ENCODE peak calls at places on chromosomes 12 and 14, in seven cellular contexts. One of them, this sample, is unnamed.

GRCh38 chr14:74491952-74492351 is 1.2 kb downstream of the NPC2 start:
- DNase-seq in HCT116: no peak
- DNase-seq in K562: peak
- DNase-seq in HepG2: peak
- DNase-seq in H1: no peak
- DNase-seq in GM12878: no peak
- DNase-seq in SK-N-SH: no peak
- DNase-seq in this sample: no peak

GRCh38 chr12:111105294-111105693 is 184.9 kb upstream of the MYL2 start:
- DNase-seq in HCT116: no peak
- DNase-seq in K562: no peak
- DNase-seq in HepG2: no peak
- DNase-seq in H1: no peak
- DNase-seq in GM12878: no peak
- DNase-seq in SK-N-SH: no peak
- DNase-seq in this sample: no peak

GRCh38 chr14:35403085-35403396 is 1.5 kb downstream of the NFKBIA start:
- DNase-seq in HCT116: no peak
- DNase-seq in K562: no peak
- DNase-seq in HepG2: no peak
- DNase-seq in H1: no peak
- DNase-seq in GM12878: no peak
- DNase-seq in SK-N-SH: no peak
- DNase-seq in this sample: no peak

GRCh38 chr14:102028733-102029132 is 58.1 kb downstream of the HSP90AA1 start:
- DNase-seq in HCT116: no peak
- DNase-seq in K562: no peak
- DNase-seq in HepG2: no peak
- DNase-seq in H1: no peak
- DNase-seq in GM12878: no peak
- DNase-seq in SK-N-SH: no peak
- DNase-seq in this sample: no peak

GRCh38 chr12:100953217-100953616 is 158.6 kb downstream of the ANO4 start:
- DNase-seq in HCT116: no peak
- DNase-seq in K562: no peak
- DNase-seq in HepG2: no peak
- DNase-seq in H1: no peak
- DNase-seq in GM12878: no peak
- DNase-seq in SK-N-SH: no peak
- DNase-seq in this sample: no peak

GRCh38 chr14:68081489-68081888 is 261.9 kb downstream of the RAD51B start:
- DNase-seq in HCT116: no peak
- DNase-seq in K562: no peak
- DNase-seq in HepG2: no peak
- DNase-seq in H1: no peak
- DNase-seq in GM12878: no peak
- DNase-seq in SK-N-SH: no peak
- DNase-seq in this sample: no peak

GRCh38 chr12:66035289-66035961 is 95.1 kb downstream of the LLPH start:
- DNase-seq in HCT116: peak
- DNase-seq in K562: peak
- DNase-seq in HepG2: peak
- DNase-seq in H1: no peak
- DNase-seq in GM12878: no peak
- DNase-seq in SK-N-SH: no peak
- DNase-seq in this sample: no peak

GRCh38 chr14:66045572-66046021 is 440.6 kb upstream of the CCDC196 start:
- DNase-seq in HCT116: no peak
- DNase-seq in K562: no peak
- DNase-seq in HepG2: no peak
- DNase-seq in H1: no peak
- DNase-seq in GM12878: no peak
- DNase-seq in SK-N-SH: no peak
- DNase-seq in this sample: no peak

GRCh38 chr14:100645986-100646314 is 58.7 kb upstream of the BEGAIN start:
- DNase-seq in HCT116: no peak
- DNase-seq in K562: no peak
- DNase-seq in HepG2: no peak
- DNase-seq in H1: no peak
- DNase-seq in GM12878: no peak
- DNase-seq in SK-N-SH: no peak
- DNase-seq in this sample: no peak

GRCh38 chr14:51828017-51828797 is 32.2 kb upstream of the GNG2 start:
- DNase-seq in HCT116: peak
- DNase-seq in K562: no peak
- DNase-seq in HepG2: no peak
- DNase-seq in H1: no peak
- DNase-seq in GM12878: peak
- DNase-seq in SK-N-SH: no peak
- DNase-seq in this sample: no peak

GRCh38 chr12:1474059-1474537 is 120.3 kb downstream of the FBXL14 start:
- DNase-seq in HCT116: peak
- DNase-seq in K562: no peak
- DNase-seq in HepG2: peak
- DNase-seq in H1: no peak
- DNase-seq in GM12878: no peak
- DNase-seq in SK-N-SH: no peak
- DNase-seq in this sample: peak

GRCh38 chr12:64691793-64692583 is 67.2 kb downstream of the GNS start:
- DNase-seq in HCT116: no peak
- DNase-seq in K562: no peak
- DNase-seq in HepG2: no peak
- DNase-seq in H1: no peak
- DNase-seq in GM12878: no peak
- DNase-seq in SK-N-SH: no peak
- DNase-seq in this sample: no peak

GRCh38 chr14:53411110-53411509 is 258.0 kb upstream of the DDHD1 start:
- DNase-seq in HCT116: no peak
- DNase-seq in K562: no peak
- DNase-seq in HepG2: no peak
- DNase-seq in H1: no peak
- DNase-seq in GM12878: no peak
- DNase-seq in SK-N-SH: no peak
- DNase-seq in this sample: no peak

GRCh38 chr12:82896979-82897378 is 210.3 kb downstream of the TMTC2 start:
- DNase-seq in HCT116: peak
- DNase-seq in K562: no peak
- DNase-seq in HepG2: no peak
- DNase-seq in H1: no peak
- DNase-seq in GM12878: no peak
- DNase-seq in SK-N-SH: no peak
- DNase-seq in this sample: no peak

GRCh38 chr12:82461851-82462250 is 103.5 kb downstream of the METTL25 start:
- DNase-seq in HCT116: no peak
- DNase-seq in K562: no peak
- DNase-seq in HepG2: no peak
- DNase-seq in H1: no peak
- DNase-seq in GM12878: no peak
- DNase-seq in SK-N-SH: no peak
- DNase-seq in this sample: no peak

GRCh38 chr14:103058209-103059055 is 1.1 kb upstream of the CDC42BPB start:
- DNase-seq in HCT116: no peak
- DNase-seq in K562: no peak
- DNase-seq in HepG2: no peak
- DNase-seq in H1: no peak
- DNase-seq in GM12878: no peak
- DNase-seq in SK-N-SH: peak
- DNase-seq in this sample: no peak

GRCh38 chr12:75754698-75755097 is 243.3 kb upstream of the KRR1 start:
- DNase-seq in HCT116: no peak
- DNase-seq in K562: no peak
- DNase-seq in HepG2: no peak
- DNase-seq in H1: no peak
- DNase-seq in GM12878: no peak
- DNase-seq in SK-N-SH: no peak
- DNase-seq in this sample: no peak

GRCh38 chr12:124512667-124513296 is 54.6 kb downstream of the NCOR2 start:
- DNase-seq in HCT116: peak
- DNase-seq in K562: peak
- DNase-seq in HepG2: peak
- DNase-seq in H1: peak
- DNase-seq in GM12878: no peak
- DNase-seq in SK-N-SH: peak
- DNase-seq in this sample: no peak

GRCh38 chr12:12282761-12283160 is 15.9 kb upstream of the LRP6 start:
- DNase-seq in HCT116: no peak
- DNase-seq in K562: no peak
- DNase-seq in HepG2: no peak
- DNase-seq in H1: no peak
- DNase-seq in GM12878: no peak
- DNase-seq in SK-N-SH: no peak
- DNase-seq in this sample: no peak

GRCh38 chr12:65779091-65779642 is 45.1 kb upstream of the HMGA2 start:
- DNase-seq in HCT116: peak
- DNase-seq in K562: no peak
- DNase-seq in HepG2: no peak
- DNase-seq in H1: no peak
- DNase-seq in GM12878: no peak
- DNase-seq in SK-N-SH: no peak
- DNase-seq in this sample: peak

GRCh38 chr12:50287271-50287670 is 4.0 kb upstream of the LIMA1 start:
- DNase-seq in HCT116: no peak
- DNase-seq in K562: no peak
- DNase-seq in HepG2: no peak
- DNase-seq in H1: no peak
- DNase-seq in GM12878: no peak
- DNase-seq in SK-N-SH: no peak
- DNase-seq in this sample: no peak
- TF ChIP-seq POLR2AphosphoS5 in HCT116: no peak
- TF ChIP-seq POLR2AphosphoS5 in K562: no peak
- TF ChIP-seq POLR2AphosphoS5 in HepG2: no peak
- TF ChIP-seq POLR2AphosphoS5 in H1: no peak
- TF ChIP-seq POLR2AphosphoS5 in GM12878: no peak
- TF ChIP-seq POLR2AphosphoS5 in SK-N-SH: no peak
- TF ChIP-seq POLR2AphosphoS5 in this sample: no peak

GRCh38 chr14:86955955-86956354 is 1037.0 kb downstream of the GALC start:
- DNase-seq in HCT116: no peak
- DNase-seq in K562: no peak
- DNase-seq in HepG2: no peak
- DNase-seq in H1: no peak
- DNase-seq in GM12878: no peak
- DNase-seq in SK-N-SH: no peak
- DNase-seq in this sample: no peak

DNA sequence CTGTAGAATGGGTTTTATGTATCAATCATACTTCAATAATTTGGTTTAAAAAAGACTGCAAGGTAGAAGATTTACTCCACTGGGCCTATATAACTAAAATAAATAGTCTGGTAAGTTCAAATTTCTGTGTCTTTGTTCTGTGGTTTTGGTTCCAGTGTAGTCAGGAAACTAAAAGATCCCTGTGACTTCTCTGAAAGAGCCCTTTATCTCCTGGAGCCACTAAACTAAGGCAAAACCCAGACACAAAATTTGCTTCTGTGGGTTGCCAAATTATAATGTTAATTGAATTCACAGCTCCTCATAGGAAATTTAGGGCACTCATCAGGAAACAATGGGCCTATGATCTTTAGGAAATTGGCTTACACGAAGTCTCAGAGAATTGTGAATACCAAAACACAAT is 1038.4 kb downstream of the GALC start:
- DNase-seq in HCT116: no peak
- DNase-seq in K562: no peak
- DNase-seq in HepG2: no peak
- DNase-seq in H1: no peak
- DNase-seq in GM12878: no peak
- DNase-seq in SK-N-SH: no peak
- DNase-seq in this sample: no peak
- TF ChIP-seq SIN3A in HCT116: no peak
- TF ChIP-seq SIN3A in K562: no peak
- TF ChIP-seq SIN3A in HepG2: no peak
- TF ChIP-seq SIN3A in H1: no peak
- TF ChIP-seq SIN3A in GM12878: no peak
- TF ChIP-seq SIN3A in SK-N-SH: no peak
- TF ChIP-seq SIN3A in this sample: no peak

GRCh38 chr14:49593016-49593415 is 5.7 kb upstream of the LRR1 start:
- DNase-seq in HCT116: no peak
- DNase-seq in K562: no peak
- DNase-seq in HepG2: no peak
- DNase-seq in H1: no peak
- DNase-seq in GM12878: no peak
- DNase-seq in SK-N-SH: no peak
- DNase-seq in this sample: no peak

GRCh38 chr14:49589387-49589786 is 3.2 kb upstream of the RPS29 start:
- DNase-seq in HCT116: no peak
- DNase-seq in K562: no peak
- DNase-seq in HepG2: no peak
- DNase-seq in H1: no peak
- DNase-seq in GM12878: no peak
- DNase-seq in SK-N-SH: no peak
- DNase-seq in this sample: no peak

GRCh38 chr14:49598182-49598478 is 610 bp upstream of the LRR1 start:
- DNase-seq in HCT116: no peak
- DNase-seq in K562: peak
- DNase-seq in HepG2: no peak
- DNase-seq in H1: no peak
- DNase-seq in GM12878: no peak
- DNase-seq in SK-N-SH: peak
- DNase-seq in this sample: no peak

GRCh38 chr14:49598479-49599301 is at the start of gene LRR1:
- DNase-seq in HCT116: peak
- DNase-seq in K562: peak
- DNase-seq in HepG2: peak
- DNase-seq in H1: peak
- DNase-seq in GM12878: peak
- DNase-seq in SK-N-SH: peak
- DNase-seq in this sample: no peak

GRCh38 chr14:49594347-49595089 is 4.2 kb upstream of the LRR1 start:
- DNase-seq in HCT116: no peak
- DNase-seq in K562: peak
- DNase-seq in HepG2: no peak
- DNase-seq in H1: no peak
- DNase-seq in GM12878: peak
- DNase-seq in SK-N-SH: no peak
- DNase-seq in this sample: no peak
- H3K4me3 ChIP-seq in HCT116: no peak
- H3K4me3 ChIP-seq in K562: no peak
- H3K4me3 ChIP-seq in HepG2: no peak
- H3K4me3 ChIP-seq in H1: no peak
- H3K4me3 ChIP-seq in GM12878: peak
- H3K4me3 ChIP-seq in SK-N-SH: no peak
- H3K4me3 ChIP-seq in this sample: no peak

DNA sequence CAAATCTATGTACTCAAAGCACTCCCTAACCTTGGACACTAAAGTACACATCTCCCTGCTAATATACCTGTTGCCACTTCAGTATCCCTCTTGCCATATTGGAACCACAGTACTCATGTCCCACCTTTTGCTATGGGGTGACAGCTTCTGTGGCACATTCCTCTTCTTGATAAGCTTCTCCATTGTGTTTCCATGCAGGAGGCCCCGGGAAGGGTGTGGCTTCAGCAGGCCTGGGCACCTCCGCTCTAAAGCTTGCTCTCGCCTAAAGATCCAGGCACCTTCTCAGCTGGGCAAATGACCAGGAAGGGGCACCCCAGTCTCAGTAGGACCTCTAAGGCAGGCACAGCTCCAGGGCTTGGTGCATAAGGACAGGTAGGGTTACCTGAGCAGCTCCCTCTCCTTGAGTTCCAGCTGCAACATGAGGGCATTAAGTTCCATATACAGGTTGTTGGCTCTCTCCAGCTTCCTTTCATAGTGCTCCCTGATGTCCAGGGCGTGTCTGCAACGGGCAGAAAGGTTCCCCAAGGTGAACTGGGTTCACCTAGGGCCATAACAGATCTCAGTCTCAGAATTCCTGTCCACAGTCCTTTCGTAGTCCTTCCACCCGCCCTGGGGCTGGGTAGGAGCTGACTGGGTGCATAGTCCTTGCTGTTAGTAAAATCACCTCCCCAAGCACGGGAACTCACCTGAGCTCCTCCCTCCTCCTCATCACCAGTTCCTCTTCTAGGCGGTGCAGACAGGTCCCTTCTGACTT is 15.9 kb downstream of the MAP3K12 start:
- DNase-seq in HCT116: no peak
- DNase-seq in K562: no peak
- DNase-seq in HepG2: no peak
- DNase-seq in H1: no peak
- DNase-seq in GM12878: no peak
- DNase-seq in SK-N-SH: no peak
- DNase-seq in this sample: no peak
- TF ChIP-seq POLR2AphosphoS5 in HCT116: peak
- TF ChIP-seq POLR2AphosphoS5 in K562: peak
- TF ChIP-seq POLR2AphosphoS5 in HepG2: peak
- TF ChIP-seq POLR2AphosphoS5 in H1: peak
- TF ChIP-seq POLR2AphosphoS5 in GM12878: peak
- TF ChIP-seq POLR2AphosphoS5 in SK-N-SH: peak
- TF ChIP-seq POLR2AphosphoS5 in this sample: peak